ENCODE peak calls at places on chromosomes 13 and 19, in five cellular contexts. One of them, this sample, is unnamed.
A peak's percentile ranks its signal among the peaks of the same experiment; 100 is the strongest.

GRCh38 chr13:73880365-73880764 is 253.8 kb downstream of the KLF12 start:
- DNase-seq in aorta: no peak
- DNase-seq in hepatic stellate cell: no peak
- DNase-seq in AG10803: peak; percentile 2
- DNase-seq in amygdala: no peak
- DNase-seq in this sample: no peak

GRCh38 chr19:47582320-47582909 is 9.5 kb upstream of the ZNF541 start:
- DNase-seq in aorta: no peak
- DNase-seq in hepatic stellate cell: peak; percentile 92
- DNase-seq in AG10803: peak; percentile 24
- DNase-seq in amygdala: no peak
- DNase-seq in this sample: no peak

GRCh38 chr19:38401148-38401547 is 1.7 kb upstream of the FAM98C start:
- DNase-seq in aorta: no peak
- DNase-seq in hepatic stellate cell: no peak
- DNase-seq in AG10803: peak; percentile 50
- DNase-seq in amygdala: no peak
- DNase-seq in this sample: peak; percentile 72

GRCh38 chr13:79485014-79485441 is 4.1 kb downstream of the NDFIP2 start:
- DNase-seq in aorta: no peak
- DNase-seq in hepatic stellate cell: peak; percentile 50
- DNase-seq in AG10803: peak; percentile 90
- DNase-seq in amygdala: no peak
- DNase-seq in this sample: peak; percentile 29

GRCh38 chr13:39051157-39051556 is 12.9 kb downstream of the NHLRC3 start:
- DNase-seq in aorta: no peak
- DNase-seq in hepatic stellate cell: peak; percentile 12
- DNase-seq in AG10803: peak; percentile 55
- DNase-seq in amygdala: no peak
- DNase-seq in this sample: peak; percentile 61

GRCh38 chr13:103006706-103007426 is 59.4 kb downstream of the SLC10A2 start:
- DNase-seq in aorta: no peak
- DNase-seq in hepatic stellate cell: no peak
- DNase-seq in AG10803: no peak
- DNase-seq in amygdala: no peak
- DNase-seq in this sample: no peak

GRCh38 chr13:25037057-25037813 is 58.7 kb upstream of the PABPC3 start:
- DNase-seq in aorta: no peak
- DNase-seq in hepatic stellate cell: peak; percentile 38
- DNase-seq in AG10803: peak; percentile 66
- DNase-seq in amygdala: peak; percentile 41
- DNase-seq in this sample: peak; percentile 78

GRCh38 chr19:17721821-17722220 is 2.5 kb downstream of the MAP1S start:
- DNase-seq in aorta: peak; percentile 74
- DNase-seq in hepatic stellate cell: peak; percentile 71
- DNase-seq in AG10803: peak; percentile 33
- DNase-seq in amygdala: no peak
- DNase-seq in this sample: peak; percentile 87

GRCh38 chr13:46639033-46639981 is 86.3 kb downstream of the LRCH1 start:
- DNase-seq in aorta: no peak
- DNase-seq in hepatic stellate cell: no peak
- DNase-seq in AG10803: peak; percentile 59
- DNase-seq in amygdala: no peak
- DNase-seq in this sample: no peak

GRCh38 chr13:90797335-90797734 is 550.2 kb upstream of the MIR17HG start:
- DNase-seq in aorta: no peak
- DNase-seq in hepatic stellate cell: no peak
- DNase-seq in AG10803: no peak
- DNase-seq in amygdala: no peak
- DNase-seq in this sample: no peak

GRCh38 chr13:99057310-99057975 is 79.6 kb upstream of the DOCK9 start:
- DNase-seq in aorta: no peak
- DNase-seq in hepatic stellate cell: no peak
- DNase-seq in AG10803: peak; percentile 64
- DNase-seq in amygdala: no peak
- DNase-seq in this sample: no peak

GRCh38 chr19:17335575-17335974 is 920 bp upstream of the ANO8 start:
- DNase-seq in aorta: no peak
- DNase-seq in hepatic stellate cell: no peak
- DNase-seq in AG10803: no peak
- DNase-seq in amygdala: no peak
- DNase-seq in this sample: no peak

GRCh38 chr19:2381151-2381822 is 21.2 kb downstream of the TMPRSS9 start:
- DNase-seq in aorta: no peak
- DNase-seq in hepatic stellate cell: no peak
- DNase-seq in AG10803: no peak
- DNase-seq in amygdala: peak; percentile 96
- DNase-seq in this sample: no peak

GRCh38 chr19:28289294-28290063 is 923.5 kb downstream of the UQCRFS1 start:
- DNase-seq in aorta: no peak
- DNase-seq in hepatic stellate cell: peak; percentile 41
- DNase-seq in AG10803: peak; percentile 64
- DNase-seq in amygdala: peak; percentile 48
- DNase-seq in this sample: peak; percentile 56

GRCh38 chr13:33744589-33745369 is 73.2 kb upstream of the RFC3 start:
- DNase-seq in aorta: no peak
- DNase-seq in hepatic stellate cell: no peak
- DNase-seq in AG10803: peak; percentile 34
- DNase-seq in amygdala: no peak
- DNase-seq in this sample: no peak

GRCh38 chr19:16599655-16600346 is 27.6 kb upstream of the SLC35E1 start:
- DNase-seq in aorta: no peak
- DNase-seq in hepatic stellate cell: no peak
- DNase-seq in AG10803: no peak
- DNase-seq in amygdala: no peak
- DNase-seq in this sample: no peak

GRCh38 chr13:49927755-49928154 is 8.4 kb downstream of the SPRYD7 start:
- DNase-seq in aorta: no peak
- DNase-seq in hepatic stellate cell: no peak
- DNase-seq in AG10803: peak; percentile 93
- DNase-seq in amygdala: no peak
- DNase-seq in this sample: peak; percentile 60

GRCh38 chr19:7242601-7243258 is 51.5 kb downstream of the INSR start:
- DNase-seq in aorta: no peak
- DNase-seq in hepatic stellate cell: peak; percentile 90
- DNase-seq in AG10803: peak; percentile 89
- DNase-seq in amygdala: no peak
- DNase-seq in this sample: no peak

GRCh38 chr19:17513801-17514200 is 2.4 kb downstream of the PGLS start:
- DNase-seq in aorta: no peak
- DNase-seq in hepatic stellate cell: no peak
- DNase-seq in AG10803: peak; percentile 42
- DNase-seq in amygdala: no peak
- DNase-seq in this sample: no peak

GRCh38 chr19:14440049-14440448 is 6.9 kb downstream of the PKN1 start:
- DNase-seq in aorta: peak; percentile 91
- DNase-seq in hepatic stellate cell: no peak
- DNase-seq in AG10803: no peak
- DNase-seq in amygdala: peak; percentile 4
- DNase-seq in this sample: peak; percentile 34

GRCh38 chr19:18418725-18419194 is 438 bp upstream of the SSBP4 start:
- DNase-seq in aorta: peak; percentile 76
- DNase-seq in hepatic stellate cell: no peak
- DNase-seq in AG10803: peak; percentile 39
- DNase-seq in amygdala: no peak
- DNase-seq in this sample: peak; percentile 47

GRCh38 chr19:15330801-15331418 is 1.4 kb downstream of the BRD4 start:
- DNase-seq in aorta: no peak
- DNase-seq in hepatic stellate cell: peak; percentile 82
- DNase-seq in AG10803: peak; percentile 68
- DNase-seq in amygdala: no peak
- DNase-seq in this sample: no peak

GRCh38 chr19:8021374-8021773 is 15.9 kb upstream of the ELAVL1 start:
- DNase-seq in aorta: no peak
- DNase-seq in hepatic stellate cell: no peak
- DNase-seq in AG10803: no peak
- DNase-seq in amygdala: no peak
- DNase-seq in this sample: no peak

GRCh38 chr13:99382428-99383133 is 75.4 kb upstream of the GPR183 start:
- DNase-seq in aorta: no peak
- DNase-seq in hepatic stellate cell: no peak
- DNase-seq in AG10803: no peak
- DNase-seq in amygdala: no peak
- DNase-seq in this sample: no peak

GRCh38 chr13:80630685-80631121 is 289.8 kb upstream of the SPRY2 start:
- DNase-seq in aorta: no peak
- DNase-seq in hepatic stellate cell: no peak
- DNase-seq in AG10803: no peak
- DNase-seq in amygdala: no peak
- DNase-seq in this sample: peak; percentile 56

GRCh38 chr19:19113040-19113541 is 25.2 kb downstream of the TMEM161A start:
- DNase-seq in aorta: no peak
- DNase-seq in hepatic stellate cell: peak; percentile 50
- DNase-seq in AG10803: no peak
- DNase-seq in amygdala: no peak
- DNase-seq in this sample: no peak

GRCh38 chr19:39125199-39125553 is 410 bp upstream of the PAK4 start:
- DNase-seq in aorta: no peak
- DNase-seq in hepatic stellate cell: no peak
- DNase-seq in AG10803: no peak
- DNase-seq in amygdala: no peak
- DNase-seq in this sample: no peak

GRCh38 chr19:8397291-8397690 is 7.1 kb downstream of the RAB11B start:
- DNase-seq in aorta: no peak
- DNase-seq in hepatic stellate cell: no peak
- DNase-seq in AG10803: no peak
- DNase-seq in amygdala: no peak
- DNase-seq in this sample: no peak

GRCh38 chr13:26340812-26341211 is 86.9 kb downstream of the CDK8 start:
- DNase-seq in aorta: no peak
- DNase-seq in hepatic stellate cell: no peak
- DNase-seq in AG10803: no peak
- DNase-seq in amygdala: no peak
- DNase-seq in this sample: peak; percentile 17

GRCh38 chr19:35753634-35754364 is 3.0 kb downstream of the HSPB6 start:
- DNase-seq in aorta: no peak
- DNase-seq in hepatic stellate cell: no peak
- DNase-seq in AG10803: no peak
- DNase-seq in amygdala: no peak
- DNase-seq in this sample: no peak

GRCh38 chr19:8387688-8388611 is 2.2 kb upstream of the RAB11B start:
- DNase-seq in aorta: no peak
- DNase-seq in hepatic stellate cell: no peak
- DNase-seq in AG10803: no peak
- DNase-seq in amygdala: no peak
- DNase-seq in this sample: no peak

GRCh38 chr19:36258028-36258875 is 43.3 kb downstream of the ZNF146 start:
- DNase-seq in aorta: no peak
- DNase-seq in hepatic stellate cell: no peak
- DNase-seq in AG10803: no peak
- DNase-seq in amygdala: no peak
- DNase-seq in this sample: no peak

GRCh38 chr19:49564616-49565045 is 15.7 kb downstream of the NOSIP start:
- DNase-seq in aorta: no peak
- DNase-seq in hepatic stellate cell: no peak
- DNase-seq in AG10803: no peak
- DNase-seq in amygdala: no peak
- DNase-seq in this sample: no peak

This sample was measured in lung microvascular endothelial cell.